ENCODE peak calls at places on chromosome 7, in seven cellular contexts. L is GM12892, V is stomach, A is transverse colon, T is erythroblast, O is adrenal gland, P is Peyer's patch. I is an unnamed sample.

GRCh38 chr7:2542011-2542923 is 13.1 kb downstream of the BRAT1 start:
- DNase-seq in L (no peak), V (no peak), A (peak), T (no peak), O (no peak), P (peak), I (no peak)

GRCh38 chr7:48643420-48644013 is 280.8 kb upstream of the CDC14C start:
- DNase-seq in L (no peak), V (no peak), A (no peak), T (no peak), O (no peak), P (no peak), I (no peak)

GRCh38 chr7:134298902-134299683 is 17.6 kb downstream of the SLC35B4 start:
- DNase-seq in L (no peak), V (peak), A (peak), T (no peak), O (no peak), P (peak), I (no peak)

GRCh38 chr7:103343758-103344452 is 662 bp downstream of the DNAJC2 start:
- DNase-seq in L (no peak), V (no peak), A (peak), T (peak), O (no peak), P (peak), I (peak)

GRCh38 chr7:127920787-127921438 is 110.3 kb downstream of the LRRC4 start:
- DNase-seq in L (no peak), V (no peak), A (no peak), T (no peak), O (no peak), P (no peak), I (no peak)

GRCh38 chr7:25149844-25150243 is 24.8 kb upstream of the CYCS start:
- DNase-seq in L (no peak), V (no peak), A (no peak), T (no peak), O (no peak), P (no peak), I (no peak)

GRCh38 chr7:140898794-140899548 is 25.8 kb downstream of the BRAF start:
- DNase-seq in L (no peak), V (no peak), A (no peak), T (no peak), O (no peak), P (no peak), I (no peak)

GRCh38 chr7:28565990-28566389 is 153.7 kb downstream of the CREB5 start:
- DNase-seq in L (no peak), V (no peak), A (no peak), T (no peak), O (no peak), P (no peak), I (no peak)

GRCh38 chr7:83796760-83797159 is 147.8 kb upstream of the SEMA3E start:
- DNase-seq in L (no peak), V (no peak), A (no peak), T (no peak), O (no peak), P (no peak), I (no peak)

GRCh38 chr7:44431091-44431608 is 59.3 kb downstream of the NUDCD3 start:
- DNase-seq in L (peak), V (no peak), A (peak), T (peak), O (no peak), P (peak), I (no peak)

GRCh38 chr7:111190804-111191203 is 99.9 kb downstream of the LRRN3 start:
- DNase-seq in L (no peak), V (no peak), A (no peak), T (peak), O (no peak), P (no peak), I (no peak)

GRCh38 chr7:95527033-95527775 is 41.5 kb downstream of the ASB4 start:
- DNase-seq in L (no peak), V (no peak), A (peak), T (peak), O (peak), P (peak), I (peak)

GRCh38 chr7:138239244-138239643 is 163.0 kb downstream of the AKR1D1 start:
- DNase-seq in L (no peak), V (no peak), A (no peak), T (peak), O (no peak), P (no peak), I (no peak)

GRCh38 chr7:71130280-71130679 is 1.7 kb upstream of the GALNT17 start:
- DNase-seq in L (no peak), V (no peak), A (no peak), T (no peak), O (no peak), P (no peak), I (no peak)

GRCh38 chr7:14748461-14748860 is 154.1 kb downstream of the DGKB start:
- DNase-seq in L (no peak), V (no peak), A (no peak), T (no peak), O (no peak), P (no peak), I (peak)

GRCh38 chr7:46315891-46316290 is 394.8 kb upstream of the IGFBP3 start:
- DNase-seq in L (no peak), V (no peak), A (no peak), T (no peak), O (no peak), P (no peak), I (no peak)

GRCh38 chr7:80385512-80385911 is 126.4 kb downstream of the GNAT3 start:
- DNase-seq in L (no peak), V (no peak), A (no peak), T (no peak), O (no peak), P (no peak), I (no peak)

GRCh38 chr7:11281953-11282352 is 308.3 kb downstream of the PHF14 start:
- DNase-seq in L (no peak), V (no peak), A (no peak), T (peak), O (no peak), P (no peak), I (no peak)

GRCh38 chr7:68488366-68489060 is 1109.8 kb upstream of the AUTS2 start:
- DNase-seq in L (no peak), V (no peak), A (no peak), T (no peak), O (no peak), P (no peak), I (no peak)

GRCh38 chr7:81869670-81870069 is 99.8 kb upstream of the HGF start:
- DNase-seq in L (no peak), V (no peak), A (no peak), T (no peak), O (no peak), P (no peak), I (no peak)

GRCh38 chr7:152871678-152872060 is 112.1 kb downstream of the ACTR3B start:
- DNase-seq in L (no peak), V (no peak), A (no peak), T (no peak), O (no peak), P (no peak), I (no peak)

GRCh38 chr7:90592036-90592435 is 4.1 kb upstream of the CDK14 start:
- DNase-seq in L (no peak), V (no peak), A (no peak), T (no peak), O (no peak), P (no peak), I (no peak)

GRCh38 chr7:38932509-38933168 is 23.6 kb upstream of the VPS41 start:
- DNase-seq in L (no peak), V (peak), A (peak), T (peak), O (peak), P (peak), I (peak)

GRCh38 chr7:54785261-54785660 is 26.2 kb upstream of the SEC61G start:
- DNase-seq in L (no peak), V (no peak), A (no peak), T (no peak), O (no peak), P (no peak), I (no peak)

GRCh38 chr7:45198986-45199385 is 41.4 kb downstream of the RAMP3 start:
- DNase-seq in L (no peak), V (no peak), A (no peak), T (no peak), O (no peak), P (no peak), I (no peak)

GRCh38 chr7:40475681-40475982 is 340.8 kb downstream of the SUGCT start:
- DNase-seq in L (no peak), V (no peak), A (no peak), T (no peak), O (no peak), P (no peak), I (no peak)

GRCh38 chr7:138008588-138009349 is 6.9 kb upstream of the CREB3L2 start:
- DNase-seq in L (no peak), V (no peak), A (peak), T (peak), O (peak), P (peak), I (peak)

GRCh38 chr7:55774327-55775050 is 88.1 kb downstream of the SEPTIN14 start:
- DNase-seq in L (no peak), V (no peak), A (no peak), T (no peak), O (no peak), P (no peak), I (no peak)

GRCh38 chr7:55570218-55570873 is 2.0 kb downstream of the VOPP1 start:
- DNase-seq in L (no peak), V (no peak), A (no peak), T (no peak), O (no peak), P (no peak), I (no peak)

GRCh38 chr7:55474944-55475911 is 97.1 kb downstream of the VOPP1 start:
- DNase-seq in L (no peak), V (peak), A (no peak), T (no peak), O (no peak), P (peak), I (no peak)

GRCh38 chr7:12130664-12131063 is 80.4 kb upstream of the TMEM106B start:
- DNase-seq in L (no peak), V (no peak), A (no peak), T (no peak), O (no peak), P (no peak), I (peak)

GRCh38 chr7:100674441-100675407 is 1.2 kb downstream of the GNB2 start:
- DNase-seq in L (peak), V (no peak), A (peak), T (peak), O (peak), P (peak), I (no peak)
- TF ChIP-seq POLR2A in L (no peak), V (no peak), A (no peak), T (no peak), O (no peak), P (no peak), I (no peak)

DNA sequence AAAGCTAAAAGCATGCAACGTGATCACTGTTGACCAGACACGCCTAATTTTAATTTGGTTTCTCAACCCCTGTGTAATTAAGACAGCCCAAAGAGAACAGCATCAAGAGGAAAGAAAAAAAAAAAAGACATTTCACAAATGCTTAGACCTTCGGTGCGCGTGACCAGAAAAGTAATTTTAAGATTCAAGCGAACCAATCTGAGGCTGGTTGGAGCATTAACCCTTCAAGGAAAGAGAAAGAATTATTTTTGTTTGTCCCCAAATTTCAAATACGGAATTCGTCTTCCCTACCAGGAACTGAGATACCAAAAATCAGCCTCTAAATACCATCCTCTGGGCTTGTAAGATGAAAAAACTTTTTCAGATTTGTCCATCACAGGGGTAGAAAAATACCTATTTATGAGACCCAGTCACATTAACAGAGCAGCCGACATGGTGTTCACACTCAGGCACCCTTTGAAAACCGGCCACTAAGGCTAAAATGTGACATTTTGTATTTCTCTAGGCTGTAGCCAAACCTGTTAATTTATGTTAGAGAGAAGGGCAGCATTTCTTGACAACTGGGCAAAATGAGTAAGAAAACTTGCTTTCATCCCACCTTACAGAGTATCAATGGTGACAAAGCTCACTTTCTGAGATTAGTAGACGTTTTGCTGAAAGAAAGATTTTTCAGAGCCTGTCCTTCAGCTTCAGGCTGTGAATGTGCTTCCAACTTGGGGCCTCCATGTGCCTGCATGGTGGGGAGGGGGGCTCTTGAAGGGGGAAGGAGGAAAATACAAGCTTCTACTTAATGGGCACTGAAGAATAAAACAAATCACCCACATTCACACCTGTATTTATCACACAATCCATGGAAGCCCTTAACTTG is 179.9 kb upstream of the KLF14 start:
- DNase-seq in L (no peak), V (no peak), A (no peak), T (no peak), O (no peak), P (no peak), I (no peak)
- TF ChIP-seq POLR2A in L (no peak), V (no peak), A (no peak), T (no peak), O (no peak), P (no peak), I (no peak)

DNA sequence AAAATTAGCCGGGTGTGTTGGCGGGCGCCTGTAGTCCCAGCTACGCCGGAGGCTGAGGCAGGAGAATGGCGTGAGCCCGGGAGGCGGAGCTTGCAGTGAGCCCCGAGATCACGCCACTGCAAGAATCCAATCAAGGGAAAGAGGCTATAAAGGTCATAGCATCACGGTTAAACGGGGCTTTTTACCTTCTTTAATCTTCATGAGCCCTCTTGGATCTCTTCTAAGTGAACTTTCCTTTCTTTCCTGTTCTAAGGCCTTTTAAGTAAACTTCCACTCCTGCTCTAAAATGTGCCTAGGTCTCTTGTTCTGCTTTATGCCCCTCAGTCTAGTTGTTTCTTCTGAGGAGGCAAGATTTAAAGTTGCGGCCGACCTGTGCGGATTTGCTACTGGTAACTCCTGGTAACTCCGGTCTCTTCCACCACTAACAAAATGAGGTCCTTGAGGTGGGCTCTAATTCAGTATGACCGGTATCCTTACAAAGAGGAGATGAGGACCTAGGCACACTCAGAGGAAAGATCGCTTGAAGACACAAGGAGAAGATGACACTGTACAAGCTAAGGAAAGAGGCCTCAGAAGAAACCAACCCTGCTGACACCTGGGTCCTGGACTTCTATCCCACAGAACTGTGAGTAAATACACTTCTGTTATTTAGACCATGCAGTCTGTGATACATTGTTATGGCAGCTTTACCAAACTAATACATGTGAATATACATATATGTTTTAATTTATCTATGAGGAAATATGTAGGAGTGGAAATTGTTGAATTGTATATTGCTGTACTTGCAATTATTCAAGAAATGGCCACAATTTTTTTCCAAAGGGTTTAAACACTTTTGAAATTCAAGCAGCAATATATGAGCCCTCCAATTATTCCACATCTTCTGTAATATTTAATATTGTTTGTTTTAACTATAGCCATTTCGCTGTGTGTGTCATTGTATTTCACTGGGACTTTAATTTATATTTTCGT is 331.5 kb upstream of the CNTNAP2 start:
- DNase-seq in L (no peak), V (no peak), A (no peak), T (no peak), O (no peak), P (no peak), I (no peak)
- TF ChIP-seq POLR2A in L (no peak), V (no peak), A (no peak), T (no peak), O (no peak), P (no peak), I (no peak)

GRCh38 chr7:149772821-149773425 is 465 bp downstream of the ZNF467 start:
- DNase-seq in L (no peak), V (peak), A (peak), T (peak), O (peak), P (no peak), I (no peak)

GRCh38 chr7:149770728-149771127 is 2.7 kb downstream of the ZNF467 start:
- DNase-seq in L (no peak), V (no peak), A (no peak), T (no peak), O (no peak), P (no peak), I (no peak)

GRCh38 chr7:149771199-149771636 is 2.2 kb downstream of the ZNF467 start:
- DNase-seq in L (no peak), V (peak), A (peak), T (no peak), O (peak), P (no peak), I (no peak)

GRCh38 chr7:149772236-149772820 is 1.1 kb downstream of the ZNF467 start:
- DNase-seq in L (no peak), V (no peak), A (peak), T (no peak), O (peak), P (no peak), I (peak)

DNA sequence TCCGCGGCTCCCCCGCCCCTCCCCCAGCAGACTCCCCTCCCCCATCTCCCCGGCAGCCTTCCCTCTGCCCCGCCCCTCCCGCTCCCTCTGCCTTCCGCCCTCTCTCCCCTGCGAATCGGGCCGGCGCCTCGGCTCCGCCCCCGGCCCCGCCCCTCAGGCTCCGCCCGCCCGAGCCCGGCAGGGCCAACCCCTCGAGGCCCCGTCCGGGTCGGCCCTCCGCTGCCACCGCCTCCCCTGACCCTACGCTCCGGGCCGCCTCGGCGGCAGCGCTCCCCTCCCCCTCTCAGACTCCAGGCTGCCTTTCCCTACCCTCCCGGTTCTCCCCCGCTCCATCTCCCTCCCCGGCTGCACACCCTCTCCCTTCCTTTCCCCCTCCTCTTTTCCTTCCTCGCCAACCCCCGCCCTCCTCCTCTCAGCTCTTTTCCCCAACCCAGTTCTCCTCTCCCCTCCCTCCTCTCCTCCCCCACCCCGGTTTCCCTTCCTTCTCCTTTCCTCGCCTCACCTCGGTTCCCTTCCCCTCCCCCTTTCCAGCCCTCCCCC is 1.6 kb downstream of the ZNF467 start:
- DNase-seq in L (peak), V (peak), A (peak), T (peak), O (peak), P (peak), I (peak)
- TF ChIP-seq POLR2A in L (no peak), V (no peak), A (no peak), T (no peak), O (no peak), P (no peak), I (peak)

GRCh38 chr7:106283831-106284515 is 810 bp downstream of the NAMPT start:
- DNase-seq in L (no peak), V (peak), A (peak), T (peak), O (peak), P (peak), I (peak)
- TF ChIP-seq POLR2A in L (no peak), V (no peak), A (peak), T (peak), O (peak), P (peak), I (no peak)

GRCh38 chr7:964401-965231 is 10.1 kb upstream of the ADAP1 start:
- DNase-seq in L (no peak), V (no peak), A (no peak), T (no peak), O (no peak), P (no peak), I (peak)

GRCh38 chr7:961546-962400 is 7.3 kb upstream of the ADAP1 start:
- DNase-seq in L (no peak), V (no peak), A (peak), T (no peak), O (no peak), P (no peak), I (no peak)

GRCh38 chr7:962401-963081 is 8.1 kb upstream of the ADAP1 start:
- DNase-seq in L (no peak), V (no peak), A (peak), T (no peak), O (no peak), P (no peak), I (no peak)

GRCh38 chr7:966291-967069 is 8.9 kb downstream of the COX19 start:
- DNase-seq in L (no peak), V (no peak), A (no peak), T (no peak), O (no peak), P (no peak), I (no peak)

GRCh38 chr7:963236-964078 is 9.0 kb upstream of the ADAP1 start:
- DNase-seq in L (no peak), V (no peak), A (no peak), T (no peak), O (no peak), P (peak), I (no peak)
- TF ChIP-seq POLR2A in L (no peak), V (no peak), A (no peak), T (no peak), O (no peak), P (no peak), I (no peak)

GRCh38 chr7:121544726-121545125 is 148.6 kb upstream of the FAM3C start:
- DNase-seq in L (no peak), V (no peak), A (no peak), T (no peak), O (no peak), P (no peak), I (peak)
- TF ChIP-seq POLR2A in L (no peak), V (no peak), A (no peak), T (no peak), O (no peak), P (no peak), I (no peak)

DNA sequence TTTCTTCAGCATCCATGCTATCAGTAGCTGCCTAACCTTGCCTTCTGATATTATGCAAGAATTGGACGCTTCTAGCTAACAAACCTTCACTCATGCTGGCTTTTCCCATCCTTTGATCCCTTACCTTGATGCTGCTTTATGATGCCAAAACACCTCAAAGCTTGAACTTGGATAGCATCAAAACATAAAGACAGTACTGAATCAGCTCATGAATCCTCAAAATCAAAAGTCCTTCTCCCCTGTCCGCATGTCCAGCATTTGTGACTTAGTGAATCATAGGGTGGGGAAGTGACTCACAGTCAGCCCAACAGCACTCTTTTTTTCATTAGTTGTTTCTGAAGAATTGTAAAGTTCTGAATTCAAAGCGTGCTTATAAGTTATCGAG is 89.5 kb upstream of the PIK3CG start:
- DNase-seq in L (no peak), V (no peak), A (no peak), T (no peak), O (no peak), P (no peak), I (no peak)
- TF ChIP-seq POLR2A in L (no peak), V (no peak), A (no peak), T (no peak), O (no peak), P (no peak), I (no peak)

GRCh38 chr7:121286742-121287699 is 41.8 kb upstream of the WNT16 start:
- DNase-seq in L (no peak), V (no peak), A (no peak), T (peak), O (no peak), P (no peak), I (no peak)
- TF ChIP-seq POLR2A in L (no peak), V (no peak), A (no peak), T (no peak), O (no peak), P (no peak), I (no peak)

I was measured in H54.